ENCODE peak calls at places on chromosome 20, in ten cellular contexts. M is left lung; N is stomach; K is stimulated activated naive B cell treated with anti-CD40 and anti-IgM and Interleukin-4, amounts not matched to agents 10 μg/mL and 1 μg/mL and 100 μg/mL, for 72 hours; U is HCT116; X is COR-L47; D is non-pigmented ciliary epithelial cell; I is HT1080; Y is HuH-7.5; P is GM03348. B is an unnamed sample.

GRCh38 chr20:17189976-17190710 is 36.7 kb upstream of the PCSK2 start:
- DNase-seq in M (no peak), K (no peak), Y (no peak), I (no peak), P (no peak), U (no peak), N (no peak), D (no peak), X (no peak), B (no peak)

GRCh38 chr20:38113401-38114325 is 51.4 kb downstream of the TGM2 start:
- DNase-seq in I (no peak), P (no peak), M (no peak), N (no peak), X (peak; percentile 26), Y (no peak), U (peak; percentile 27), D (no peak), K (no peak), B (no peak)

GRCh38 chr20:43138061-43138860 is 51.4 kb downstream of the PTPRT start:
- DNase-seq in N (no peak), U (no peak), I (no peak), D (no peak), X (no peak), P (no peak), M (no peak), Y (no peak), K (no peak), B (no peak)

GRCh38 chr20:21029356-21029755 is 76.8 kb downstream of the LINC00237 start:
- DNase-seq in Y (no peak), X (no peak), M (no peak), I (no peak), U (no peak), N (no peak), D (no peak), K (no peak), P (no peak), B (no peak)

GRCh38 chr20:17934141-17934862 is 34.3 kb downstream of the SNX5 start:
- DNase-seq in D (no peak), U (no peak), N (no peak), M (no peak), P (no peak), I (no peak), Y (no peak), K (no peak), X (no peak), B (no peak)

GRCh38 chr20:63475209-63475608 is 2.8 kb upstream of the KCNQ2 start:
- DNase-seq in M (no peak), K (no peak), P (peak; percentile 71), X (no peak), D (no peak), N (no peak), I (peak; percentile 30), U (no peak), Y (peak; percentile 76), B (no peak)

GRCh38 chr20:63697357-63697867 is 960 bp downstream of the TNFRSF6B start:
- DNase-seq in P (no peak), X (no peak), K (no peak), Y (peak; percentile 29), D (no peak), N (no peak), M (no peak), U (no peak), I (no peak), B (no peak)

GRCh38 chr20:13659288-13659687 is 20.6 kb upstream of the TASP1 start:
- DNase-seq in P (no peak), N (no peak), K (peak; percentile 51), X (no peak), M (no peak), U (no peak), I (no peak), Y (no peak), D (no peak), B (no peak)

GRCh38 chr20:31684153-31685003 is 38.3 kb downstream of the BCL2L1 start:
- DNase-seq in D (no peak), K (peak; percentile 52), M (no peak), X (no peak), Y (no peak), P (no peak), U (no peak), N (no peak), I (no peak), B (no peak)

GRCh38 chr20:51321343-51322163 is 221.0 kb downstream of the NFATC2 start:
- DNase-seq in N (no peak), K (no peak), D (no peak), Y (no peak), I (no peak), M (no peak), U (no peak), X (no peak), P (no peak), B (no peak)

GRCh38 chr20:47113362-47114118 is 218.9 kb downstream of the EYA2 start:
- DNase-seq in Y (no peak), U (no peak), P (peak; percentile 39), K (no peak), D (no peak), N (no peak), M (no peak), I (peak; percentile 51), X (no peak), B (no peak)

GRCh38 chr20:7926767-7927166 is 13.5 kb downstream of the HAO1 start:
- DNase-seq in P (peak; percentile 40), K (no peak), Y (no peak), D (peak; percentile 23), N (no peak), U (peak; percentile 12), M (no peak), I (peak; percentile 50), X (no peak), B (no peak)

GRCh38 chr20:45095753-45096371 is 5.1 kb downstream of the KCNS1 start:
- DNase-seq in I (peak; percentile 45), M (no peak), Y (peak; percentile 75), K (peak; percentile 32), P (peak; percentile 74), D (no peak), U (peak; percentile 41), X (peak; percentile 23), N (peak; percentile 50), B (no peak)

GRCh38 chr20:697826-698225 is 22.2 kb upstream of the SCRT2 start:
- DNase-seq in M (no peak), P (no peak), Y (no peak), U (no peak), X (no peak), D (no peak), N (no peak), K (no peak), I (no peak), B (no peak)

GRCh38 chr20:51452091-51452613 is 90.4 kb downstream of the NFATC2 start:
- DNase-seq in X (no peak), M (no peak), P (no peak), D (no peak), Y (no peak), U (no peak), I (no peak), K (no peak), N (no peak), B (no peak)

GRCh38 chr20:3778976-3779375 is 2.3 kb downstream of the SPEF1 start:
- DNase-seq in K (no peak), N (no peak), Y (no peak), D (no peak), P (no peak), X (no peak), I (no peak), U (no peak), M (no peak), B (no peak)

GRCh38 chr20:53752971-53753879 is 159.6 kb upstream of the ZNF217 start:
- DNase-seq in I (no peak), P (no peak), N (no peak), M (no peak), D (no peak), K (no peak), Y (no peak), U (no peak), X (no peak), B (no peak)

GRCh38 chr20:38320221-38320620 is 16.3 kb downstream of the BPI start:
- DNase-seq in X (no peak), Y (no peak), M (no peak), N (no peak), P (no peak), U (no peak), I (no peak), K (no peak), D (no peak), B (no peak)

GRCh38 chr20:59724457-59725366 is 120.4 kb downstream of the PHACTR3 start:
- DNase-seq in N (no peak), Y (no peak), D (no peak), M (no peak), P (no peak), I (no peak), K (no peak), U (no peak), X (no peak), B (no peak)

GRCh38 chr20:56362833-56363413 is 4.1 kb downstream of the FAM210B start:
- DNase-seq in Y (no peak), M (no peak), U (no peak), P (no peak), D (no peak), I (no peak), N (no peak), K (no peak), X (no peak), B (no peak)

GRCh38 chr20:37240337-37241055 is 21.1 kb downstream of the GHRH start:
- DNase-seq in M (no peak), K (no peak), P (no peak), U (no peak), I (no peak), D (no peak), X (no peak), Y (no peak), N (no peak), B (no peak)

GRCh38 chr20:46701057-46701456 is 8.4 kb upstream of the SLC2A10 start:
- DNase-seq in D (no peak), P (no peak), M (no peak), X (no peak), U (no peak), N (no peak), K (no peak), Y (no peak), I (no peak), B (no peak)

GRCh38 chr20:34705383-34706021 is 1.4 kb downstream of the TP53INP2 start:
- DNase-seq in X (no peak), Y (no peak), N (peak; percentile 59), D (no peak), U (no peak), I (peak; percentile 45), P (peak; percentile 56), M (peak; percentile 51), K (no peak), B (no peak)

GRCh38 chr20:51800132-51800721 is 2.1 kb downstream of the SALL4 start:
- DNase-seq in N (peak; percentile 72), D (no peak), Y (peak; percentile 99), I (no peak), U (peak; percentile 35), X (peak; percentile 75), K (peak; percentile 35), M (peak; percentile 58), P (peak; percentile 84), B (no peak)

GRCh38 chr20:20360464-20360863 is 7.4 kb upstream of the INSM1 start:
- DNase-seq in M (no peak), U (peak; percentile 40), Y (peak; percentile 92), X (peak; percentile 62), D (peak; percentile 42), I (peak; percentile 64), P (peak; percentile 85), K (no peak), N (peak; percentile 45), B (peak; percentile 23)

GRCh38 chr20:24492698-24493097 is 23.3 kb downstream of the SYNDIG1 start:
- DNase-seq in Y (no peak), I (no peak), U (no peak), P (no peak), N (no peak), K (no peak), D (no peak), X (no peak), M (no peak), B (no peak)

GRCh38 chr20:52470561-52470960 is 279.0 kb upstream of the ZFP64 start:
- DNase-seq in Y (no peak), K (no peak), I (no peak), U (no peak), D (no peak), X (no peak), N (no peak), M (no peak), P (no peak), B (no peak)

GRCh38 chr20:1302578-1303541 is 26.1 kb downstream of the SDCBP2 start:
- DNase-seq in I (peak; percentile 82), N (no peak), P (no peak), X (no peak), D (no peak), K (no peak), M (peak; percentile 28), U (no peak), Y (no peak), B (no peak)

B was measured in glomerular endothelial cell.